ENCODE peak calls at places on chromosomes 3 and 15, in seven cellular contexts. One of them, this sample, is unnamed.

GRCh38 chr3:43641306-43642114 is 19.7 kb upstream of the ANO10 start:
- DNase-seq in progenitor cell of endocrine pancreas: no peak
- DNase-seq in fibroblast of the aortic adventitia: peak
- DNase-seq in osteocyte: no peak
- DNase-seq in AG09319: no peak
- DNase-seq in body of pancreas: no peak
- DNase-seq in pancreas: no peak
- DNase-seq in this sample: no peak

GRCh38 chr15:70416851-70417250 is 319.1 kb upstream of the TLE3 start:
- DNase-seq in progenitor cell of endocrine pancreas: no peak
- DNase-seq in fibroblast of the aortic adventitia: no peak
- DNase-seq in osteocyte: no peak
- DNase-seq in AG09319: no peak
- DNase-seq in body of pancreas: no peak
- DNase-seq in pancreas: no peak
- DNase-seq in this sample: no peak

GRCh38 chr15:75659928-75660645 is 12.4 kb downstream of the SNX33 start:
- DNase-seq in progenitor cell of endocrine pancreas: no peak
- DNase-seq in fibroblast of the aortic adventitia: no peak
- DNase-seq in osteocyte: no peak
- DNase-seq in AG09319: no peak
- DNase-seq in body of pancreas: no peak
- DNase-seq in pancreas: no peak
- DNase-seq in this sample: no peak

GRCh38 chr15:85443593-85444328 is 63.4 kb downstream of the AKAP13 start:
- DNase-seq in progenitor cell of endocrine pancreas: no peak
- DNase-seq in fibroblast of the aortic adventitia: peak
- DNase-seq in osteocyte: no peak
- DNase-seq in AG09319: no peak
- DNase-seq in body of pancreas: peak
- DNase-seq in pancreas: no peak
- DNase-seq in this sample: peak

GRCh38 chr15:90851945-90852344 is 16.4 kb upstream of the FURIN start:
- DNase-seq in progenitor cell of endocrine pancreas: no peak
- DNase-seq in fibroblast of the aortic adventitia: no peak
- DNase-seq in osteocyte: no peak
- DNase-seq in AG09319: no peak
- DNase-seq in body of pancreas: no peak
- DNase-seq in pancreas: no peak
- DNase-seq in this sample: no peak

GRCh38 chr3:14340960-14341708 is 61.3 kb upstream of the SLC6A6 start:
- DNase-seq in progenitor cell of endocrine pancreas: no peak
- DNase-seq in fibroblast of the aortic adventitia: peak
- DNase-seq in osteocyte: no peak
- DNase-seq in AG09319: no peak
- DNase-seq in body of pancreas: no peak
- DNase-seq in pancreas: no peak
- DNase-seq in this sample: no peak

GRCh38 chr3:32278714-32279113 is 40.2 kb downstream of the CMTM8 start:
- DNase-seq in progenitor cell of endocrine pancreas: no peak
- DNase-seq in fibroblast of the aortic adventitia: peak
- DNase-seq in osteocyte: no peak
- DNase-seq in AG09319: no peak
- DNase-seq in body of pancreas: no peak
- DNase-seq in pancreas: no peak
- DNase-seq in this sample: no peak

GRCh38 chr3:143464850-143465249 is 345.3 kb downstream of the CHST2 start:
- DNase-seq in progenitor cell of endocrine pancreas: no peak
- DNase-seq in fibroblast of the aortic adventitia: peak
- DNase-seq in osteocyte: no peak
- DNase-seq in AG09319: no peak
- DNase-seq in body of pancreas: no peak
- DNase-seq in pancreas: peak
- DNase-seq in this sample: no peak

GRCh38 chr3:31996195-31996594 is 14.6 kb downstream of the ZNF860 start:
- DNase-seq in progenitor cell of endocrine pancreas: no peak
- DNase-seq in fibroblast of the aortic adventitia: no peak
- DNase-seq in osteocyte: no peak
- DNase-seq in AG09319: no peak
- DNase-seq in body of pancreas: no peak
- DNase-seq in pancreas: no peak
- DNase-seq in this sample: no peak

GRCh38 chr3:56923546-56924224 is 121.9 kb upstream of the ARHGEF3 start:
- DNase-seq in progenitor cell of endocrine pancreas: no peak
- DNase-seq in fibroblast of the aortic adventitia: peak
- DNase-seq in osteocyte: no peak
- DNase-seq in AG09319: no peak
- DNase-seq in body of pancreas: peak
- DNase-seq in pancreas: no peak
- DNase-seq in this sample: no peak

GRCh38 chr3:194450341-194450740 is 36.5 kb downstream of the ATP13A3 start:
- DNase-seq in progenitor cell of endocrine pancreas: no peak
- DNase-seq in fibroblast of the aortic adventitia: no peak
- DNase-seq in osteocyte: no peak
- DNase-seq in AG09319: no peak
- DNase-seq in body of pancreas: peak
- DNase-seq in pancreas: no peak
- DNase-seq in this sample: no peak

GRCh38 chr3:47541583-47542108 is 28.1 kb upstream of the ELP6 start:
- DNase-seq in progenitor cell of endocrine pancreas: no peak
- DNase-seq in fibroblast of the aortic adventitia: no peak
- DNase-seq in osteocyte: no peak
- DNase-seq in AG09319: no peak
- DNase-seq in body of pancreas: no peak
- DNase-seq in pancreas: no peak
- DNase-seq in this sample: no peak

GRCh38 chr15:35349916-35350315 is 196.0 kb downstream of the DPH6 start:
- DNase-seq in progenitor cell of endocrine pancreas: no peak
- DNase-seq in fibroblast of the aortic adventitia: no peak
- DNase-seq in osteocyte: no peak
- DNase-seq in AG09319: no peak
- DNase-seq in body of pancreas: no peak
- DNase-seq in pancreas: no peak
- DNase-seq in this sample: no peak

GRCh38 chr3:129994883-129995559 is 20.5 kb downstream of the TRH start:
- DNase-seq in progenitor cell of endocrine pancreas: no peak
- DNase-seq in fibroblast of the aortic adventitia: no peak
- DNase-seq in osteocyte: no peak
- DNase-seq in AG09319: no peak
- DNase-seq in body of pancreas: no peak
- DNase-seq in pancreas: no peak
- DNase-seq in this sample: no peak

GRCh38 chr3:143749926-143750325 is 98.3 kb downstream of the SLC9A9 start:
- DNase-seq in progenitor cell of endocrine pancreas: no peak
- DNase-seq in fibroblast of the aortic adventitia: no peak
- DNase-seq in osteocyte: no peak
- DNase-seq in AG09319: no peak
- DNase-seq in body of pancreas: no peak
- DNase-seq in pancreas: no peak
- DNase-seq in this sample: no peak

GRCh38 chr3:102662223-102662622 is 227.4 kb downstream of the ZPLD1 start:
- DNase-seq in progenitor cell of endocrine pancreas: no peak
- DNase-seq in fibroblast of the aortic adventitia: no peak
- DNase-seq in osteocyte: no peak
- DNase-seq in AG09319: no peak
- DNase-seq in body of pancreas: no peak
- DNase-seq in pancreas: no peak
- DNase-seq in this sample: no peak

GRCh38 chr3:150146891-150147761 is 176.4 kb upstream of the PFN2 start:
- DNase-seq in progenitor cell of endocrine pancreas: no peak
- DNase-seq in fibroblast of the aortic adventitia: peak
- DNase-seq in osteocyte: no peak
- DNase-seq in AG09319: peak
- DNase-seq in body of pancreas: no peak
- DNase-seq in pancreas: no peak
- DNase-seq in this sample: no peak

GRCh38 chr3:172298247-172298646 is 150.0 kb downstream of the GHSR start:
- DNase-seq in progenitor cell of endocrine pancreas: no peak
- DNase-seq in fibroblast of the aortic adventitia: no peak
- DNase-seq in osteocyte: no peak
- DNase-seq in AG09319: no peak
- DNase-seq in body of pancreas: no peak
- DNase-seq in pancreas: no peak
- DNase-seq in this sample: no peak

DNA sequence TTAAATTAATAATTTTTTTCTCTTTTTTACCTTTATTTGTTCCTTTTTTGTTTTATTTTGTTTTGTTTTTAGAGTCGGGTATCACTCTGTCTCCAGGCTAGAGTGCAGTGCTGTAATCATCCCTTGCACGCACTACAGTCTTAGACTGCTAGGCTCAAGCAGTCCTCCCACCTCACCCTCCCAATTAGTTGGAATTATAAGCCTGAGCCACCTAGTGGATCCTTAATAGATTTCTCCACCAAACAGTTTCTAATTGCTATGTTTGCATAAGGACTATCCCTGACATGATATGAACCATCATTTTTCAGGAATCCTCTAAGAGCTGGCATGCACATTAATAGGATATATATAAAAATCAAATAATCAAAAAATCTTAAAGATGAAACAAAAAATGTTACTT is 993.2 kb downstream of the OTOL1 start:
- DNase-seq in progenitor cell of endocrine pancreas: no peak
- DNase-seq in fibroblast of the aortic adventitia: no peak
- DNase-seq in osteocyte: no peak
- DNase-seq in AG09319: no peak
- DNase-seq in body of pancreas: no peak
- DNase-seq in pancreas: no peak
- DNase-seq in this sample: no peak
- TF ChIP-seq CTCF in progenitor cell of endocrine pancreas: peak
- TF ChIP-seq CTCF in fibroblast of the aortic adventitia: no peak
- TF ChIP-seq CTCF in osteocyte: peak
- TF ChIP-seq CTCF in AG09319: peak
- TF ChIP-seq CTCF in body of pancreas: no peak
- TF ChIP-seq CTCF in pancreas: no peak
- TF ChIP-seq CTCF in this sample: no peak

DNA sequence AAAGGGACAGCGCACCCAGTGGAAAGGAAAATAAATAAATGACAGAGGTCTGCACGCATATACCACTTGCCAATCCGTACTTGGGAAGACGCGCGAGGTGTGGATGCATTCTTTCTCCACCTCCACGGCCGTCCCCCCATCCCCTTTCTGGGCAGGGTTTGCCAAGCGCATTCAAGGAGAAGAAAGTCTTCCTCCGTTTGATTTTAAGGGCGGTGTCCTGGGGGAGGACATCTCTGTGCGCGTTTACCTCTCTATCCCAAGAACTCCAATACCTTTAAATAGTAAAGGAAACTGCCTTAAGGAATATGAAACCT is 576 bp upstream of the MB21D2 start:
- DNase-seq in progenitor cell of endocrine pancreas: no peak
- DNase-seq in fibroblast of the aortic adventitia: no peak
- DNase-seq in osteocyte: no peak
- DNase-seq in AG09319: no peak
- DNase-seq in body of pancreas: no peak
- DNase-seq in pancreas: no peak
- DNase-seq in this sample: no peak
- TF ChIP-seq CTCF in progenitor cell of endocrine pancreas: peak
- TF ChIP-seq CTCF in fibroblast of the aortic adventitia: no peak
- TF ChIP-seq CTCF in osteocyte: peak
- TF ChIP-seq CTCF in AG09319: no peak
- TF ChIP-seq CTCF in body of pancreas: no peak
- TF ChIP-seq CTCF in pancreas: no peak
- TF ChIP-seq CTCF in this sample: no peak

GRCh38 chr3:188139466-188139865 is 14.5 kb upstream of the LPP start:
- DNase-seq in progenitor cell of endocrine pancreas: no peak
- DNase-seq in fibroblast of the aortic adventitia: no peak
- DNase-seq in osteocyte: no peak
- DNase-seq in AG09319: no peak
- DNase-seq in body of pancreas: no peak
- DNase-seq in pancreas: no peak
- DNase-seq in this sample: no peak

GRCh38 chr3:188134856-188135255 is 19.1 kb upstream of the LPP start:
- DNase-seq in progenitor cell of endocrine pancreas: no peak
- DNase-seq in fibroblast of the aortic adventitia: no peak
- DNase-seq in osteocyte: no peak
- DNase-seq in AG09319: no peak
- DNase-seq in body of pancreas: no peak
- DNase-seq in pancreas: no peak
- DNase-seq in this sample: no peak

GRCh38 chr3:188134079-188134478 is 19.9 kb upstream of the LPP start:
- DNase-seq in progenitor cell of endocrine pancreas: no peak
- DNase-seq in fibroblast of the aortic adventitia: no peak
- DNase-seq in osteocyte: no peak
- DNase-seq in AG09319: no peak
- DNase-seq in body of pancreas: no peak
- DNase-seq in pancreas: no peak
- DNase-seq in this sample: no peak

GRCh38 chr3:188135271-188135670 is 18.7 kb upstream of the LPP start:
- DNase-seq in progenitor cell of endocrine pancreas: no peak
- DNase-seq in fibroblast of the aortic adventitia: peak
- DNase-seq in osteocyte: no peak
- DNase-seq in AG09319: no peak
- DNase-seq in body of pancreas: no peak
- DNase-seq in pancreas: no peak
- DNase-seq in this sample: no peak

GRCh38 chr3:188137062-188137461 is 16.9 kb upstream of the LPP start:
- DNase-seq in progenitor cell of endocrine pancreas: no peak
- DNase-seq in fibroblast of the aortic adventitia: no peak
- DNase-seq in osteocyte: no peak
- DNase-seq in AG09319: no peak
- DNase-seq in body of pancreas: no peak
- DNase-seq in pancreas: no peak
- DNase-seq in this sample: no peak
- TF ChIP-seq CTCF in progenitor cell of endocrine pancreas: no peak
- TF ChIP-seq CTCF in fibroblast of the aortic adventitia: no peak
- TF ChIP-seq CTCF in osteocyte: no peak
- TF ChIP-seq CTCF in AG09319: no peak
- TF ChIP-seq CTCF in body of pancreas: no peak
- TF ChIP-seq CTCF in pancreas: no peak
- TF ChIP-seq CTCF in this sample: no peak

GRCh38 chr3:49427581-49427980 is 1.5 kb downstream of the NICN1 start:
- DNase-seq in progenitor cell of endocrine pancreas: no peak
- DNase-seq in fibroblast of the aortic adventitia: no peak
- DNase-seq in osteocyte: no peak
- DNase-seq in AG09319: no peak
- DNase-seq in body of pancreas: no peak
- DNase-seq in pancreas: no peak
- DNase-seq in this sample: no peak

GRCh38 chr3:49424816-49425215 is 2.5 kb upstream of the AMT start:
- DNase-seq in progenitor cell of endocrine pancreas: no peak
- DNase-seq in fibroblast of the aortic adventitia: no peak
- DNase-seq in osteocyte: no peak
- DNase-seq in AG09319: no peak
- DNase-seq in body of pancreas: no peak
- DNase-seq in pancreas: no peak
- DNase-seq in this sample: no peak

GRCh38 chr3:49428697-49429100 is 425 bp downstream of the NICN1 start:
- DNase-seq in progenitor cell of endocrine pancreas: no peak
- DNase-seq in fibroblast of the aortic adventitia: no peak
- DNase-seq in osteocyte: no peak
- DNase-seq in AG09319: no peak
- DNase-seq in body of pancreas: no peak
- DNase-seq in pancreas: no peak
- DNase-seq in this sample: no peak
- TF ChIP-seq CTCF in progenitor cell of endocrine pancreas: no peak
- TF ChIP-seq CTCF in fibroblast of the aortic adventitia: no peak
- TF ChIP-seq CTCF in osteocyte: peak
- TF ChIP-seq CTCF in AG09319: no peak
- TF ChIP-seq CTCF in body of pancreas: no peak
- TF ChIP-seq CTCF in pancreas: no peak
- TF ChIP-seq CTCF in this sample: no peak